ENCODE peak calls at places on chromosome 12, in seven cellular contexts. T, C, K, U, L, O and J are unnamed samples.

GRCh38 chr12:117803013-117803412 is 165.8 kb downstream of the KSR2 start:
- DNase-seq in T (peak), C (no peak), K (no peak), U (no peak), L (no peak), O (no peak), J (peak)

GRCh38 chr12:104050436-104050835 is 449 bp upstream of the GLT8D2 start:
- DNase-seq in T (no peak), C (peak), K (no peak), U (no peak), L (no peak), O (no peak), J (no peak)

GRCh38 chr12:100539209-100539608 is 34.3 kb upstream of the GAS2L3 start:
- DNase-seq in T (peak), C (peak), K (no peak), U (peak), L (peak), O (peak), J (peak)

GRCh38 chr12:579450-580110 is 83.7 kb downstream of the NINJ2 start:
- DNase-seq in T (no peak), C (no peak), K (no peak), U (no peak), L (no peak), O (no peak), J (no peak)

GRCh38 chr12:40752011-40752410 is 59.8 kb downstream of the CNTN1 start:
- DNase-seq in T (no peak), C (no peak), K (no peak), U (no peak), L (no peak), O (no peak), J (no peak)

GRCh38 chr12:64633940-64634337 is 23.6 kb downstream of the RASSF3 start:
- DNase-seq in T (peak), C (peak), K (no peak), U (no peak), L (no peak), O (peak), J (peak)

GRCh38 chr12:33752854-33753253 is 269.4 kb upstream of the ALG10 start:
- DNase-seq in T (no peak), C (no peak), K (no peak), U (no peak), L (no peak), O (no peak), J (peak)

GRCh38 chr12:52839706-52840105 is 5.6 kb upstream of the KRT79 start:
- DNase-seq in T (no peak), C (no peak), K (no peak), U (no peak), L (no peak), O (no peak), J (no peak)

GRCh38 chr12:120229071-120229582 is 28.2 kb upstream of the RPLP0 start:
- DNase-seq in T (no peak), C (peak), K (no peak), U (no peak), L (peak), O (no peak), J (no peak)

GRCh38 chr12:112430929-112431328 is 12.2 kb downstream of the PTPN11 start:
- DNase-seq in T (no peak), C (no peak), K (no peak), U (no peak), L (no peak), O (no peak), J (no peak)

GRCh38 chr12:130582286-130582685 is 133.8 kb downstream of the RIMBP2 start:
- DNase-seq in T (no peak), C (no peak), K (no peak), U (no peak), L (no peak), O (no peak), J (no peak)

GRCh38 chr12:40351976-40352375 is 127.2 kb downstream of the LRRK2 start:
- DNase-seq in T (no peak), C (no peak), K (no peak), U (no peak), L (no peak), O (no peak), J (no peak)

GRCh38 chr12:20631711-20632110 is 63.4 kb upstream of the SLCO1C1 start:
- DNase-seq in T (no peak), C (peak), K (no peak), U (no peak), L (no peak), O (peak), J (no peak)

GRCh38 chr12:53208877-53209463 is 1.9 kb upstream of the ITGB7 start:
- DNase-seq in T (no peak), C (no peak), K (no peak), U (peak), L (no peak), O (no peak), J (no peak)

GRCh38 chr12:100427078-100427477 is 46.6 kb upstream of the NR1H4 start:
- DNase-seq in T (peak), C (peak), K (no peak), U (no peak), L (no peak), O (peak), J (peak)

GRCh38 chr12:46387697-46388096 is 15.1 kb upstream of the SLC38A2 start:
- DNase-seq in T (no peak), C (no peak), K (no peak), U (no peak), L (no peak), O (no peak), J (no peak)

DNA sequence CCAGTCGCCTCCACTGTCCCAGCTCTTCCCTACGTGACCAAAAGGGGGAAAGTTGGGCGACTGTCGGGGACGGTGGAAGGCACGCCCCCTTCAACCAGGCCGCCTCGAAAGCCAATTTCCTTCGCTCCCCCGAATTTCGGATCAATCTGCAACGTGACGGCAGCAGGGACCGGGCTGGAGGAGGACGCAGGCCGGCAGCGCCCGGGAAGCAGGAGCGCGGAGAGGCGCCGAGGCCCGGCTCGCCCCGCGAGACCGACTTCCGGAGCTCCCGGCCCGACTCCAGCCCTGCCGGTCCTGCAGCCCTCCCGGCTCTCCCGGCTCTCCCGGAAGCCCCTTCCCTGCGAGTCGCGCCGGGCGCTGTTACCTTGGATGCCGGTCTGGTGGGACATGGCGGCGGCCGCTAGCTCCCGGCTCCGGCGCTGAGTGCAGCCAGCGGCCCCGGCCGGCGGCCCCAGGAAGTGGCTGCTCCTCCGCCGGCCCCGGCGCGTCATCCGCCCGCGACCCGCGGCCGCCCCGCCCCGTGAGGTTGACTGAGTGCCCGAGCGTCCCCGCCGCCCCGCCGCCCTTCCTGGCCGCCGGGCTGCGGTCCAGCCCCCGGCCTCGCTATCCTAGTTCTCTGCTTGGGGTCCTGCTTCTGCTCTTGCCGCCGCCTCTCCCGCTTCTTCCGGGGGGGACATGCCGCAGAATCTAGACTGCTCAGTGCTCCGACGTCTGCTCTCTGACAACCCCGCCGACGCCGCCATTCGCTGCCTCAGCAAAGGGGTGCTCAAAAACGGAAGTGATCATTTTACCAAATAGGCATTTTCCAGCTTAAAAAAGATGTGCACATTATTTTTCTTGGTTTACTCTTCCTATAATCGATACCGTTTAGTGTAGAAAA is at the start of gene TWF1:
- DNase-seq in T (peak), C (peak), K (peak), U (peak), L (peak), O (peak), J (peak)
- TF ChIP-seq CTCF in T (peak), C (peak), K (no peak), U (no peak), L (no peak), O (peak), J (peak)

GRCh38 chr12:49487605-49488004 is 51.2 kb upstream of the KCNH3 start:
- DNase-seq in T (no peak), C (no peak), K (no peak), U (no peak), L (no peak), O (no peak), J (no peak)

GRCh38 chr12:49489154-49489553 is 49.7 kb upstream of the KCNH3 start:
- DNase-seq in T (no peak), C (no peak), K (no peak), U (no peak), L (no peak), O (no peak), J (no peak)

GRCh38 chr12:49491823-49492222 is 47.0 kb upstream of the KCNH3 start:
- DNase-seq in T (no peak), C (peak), K (no peak), U (no peak), L (no peak), O (peak), J (peak)

GRCh38 chr12:49489720-49490119 is 49.1 kb upstream of the KCNH3 start:
- DNase-seq in T (no peak), C (peak), K (no peak), U (no peak), L (no peak), O (peak), J (no peak)
- TF ChIP-seq CTCF in T (no peak), C (peak), K (no peak), U (no peak), L (no peak), O (peak), J (no peak)

GRCh38 chr12:59429766-59430165 is 166.1 kb upstream of the SLC16A7 start:
- DNase-seq in T (no peak), C (no peak), K (no peak), U (no peak), L (no peak), O (no peak), J (no peak)

GRCh38 chr12:59432057-59432456 is 163.8 kb upstream of the SLC16A7 start:
- DNase-seq in T (no peak), C (no peak), K (no peak), U (no peak), L (no peak), O (no peak), J (no peak)

GRCh38 chr12:59425798-59426197 is 170.0 kb upstream of the SLC16A7 start:
- DNase-seq in T (no peak), C (no peak), K (no peak), U (no peak), L (no peak), O (no peak), J (no peak)

DNA sequence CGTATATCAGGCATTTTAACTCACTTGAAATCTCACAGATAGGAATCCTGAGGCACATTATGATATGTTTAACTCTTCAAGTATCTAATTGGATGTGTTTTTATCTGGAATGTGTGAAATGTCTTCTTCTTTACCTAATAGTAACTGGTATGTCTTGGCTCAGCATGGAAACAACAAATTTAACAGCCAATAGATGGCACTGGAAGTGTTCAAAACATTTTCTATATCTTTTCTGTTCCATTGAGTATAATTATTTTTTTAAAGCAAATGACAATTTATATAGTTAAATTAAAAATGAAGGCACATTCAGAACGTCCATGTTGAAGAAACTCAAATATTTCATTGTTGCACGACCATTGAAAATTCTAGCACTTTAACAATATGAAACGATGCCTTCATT is 164.6 kb upstream of the SLC16A7 start:
- DNase-seq in T (no peak), C (peak), K (no peak), U (no peak), L (no peak), O (peak), J (peak)
- TF ChIP-seq CTCF in T (no peak), C (peak), K (no peak), U (no peak), L (no peak), O (no peak), J (peak)

GRCh38 chr12:71900091-71900490 is 38.6 kb upstream of the TPH2 start:
- DNase-seq in T (no peak), C (peak), K (no peak), U (no peak), L (no peak), O (peak), J (peak)
- TF ChIP-seq CTCF in T (no peak), C (no peak), K (no peak), U (no peak), L (no peak), O (peak), J (peak)

GRCh38 chr12:69881771-69882170 is 56.7 kb downstream of the MYRFL start:
- DNase-seq in T (no peak), C (no peak), K (no peak), U (no peak), L (no peak), O (no peak), J (no peak)

GRCh38 chr12:69879007-69879960 is 54.3 kb downstream of the MYRFL start:
- DNase-seq in T (peak), C (peak), K (peak), U (peak), L (peak), O (peak), J (peak)

GRCh38 chr12:69885656-69886055 is 60.6 kb downstream of the MYRFL start:
- DNase-seq in T (no peak), C (no peak), K (no peak), U (peak), L (no peak), O (no peak), J (no peak)

GRCh38 chr12:69884386-69884785 is 59.4 kb downstream of the MYRFL start:
- DNase-seq in T (no peak), C (no peak), K (no peak), U (no peak), L (no peak), O (no peak), J (no peak)

GRCh38 chr12:69880566-69880965 is 55.5 kb downstream of the MYRFL start:
- DNase-seq in T (no peak), C (peak), K (no peak), U (no peak), L (no peak), O (no peak), J (peak)
- TF ChIP-seq CTCF in T (no peak), C (peak), K (no peak), U (no peak), L (no peak), O (no peak), J (no peak)